ENCODE peak calls at places on chromosomes 1 and 21, in eight cellular contexts. G, R, W, O, V, Y, P and E are unnamed samples.

GRCh38 chr21:25496825-25497482 is 110.3 kb downstream of the MRPL39 start:
- DNase-seq in W (no peak), V (no peak), Y (no peak), R (peak; percentile 77), G (peak; percentile 51), O (no peak), P (no peak), E (peak; percentile 11)

GRCh38 chr1:36475910-36476604 is 6.7 kb downstream of the CSF3R start:
- DNase-seq in V (no peak), W (no peak), Y (no peak), O (no peak), R (no peak), G (no peak), P (no peak), E (no peak)

GRCh38 chr21:32940079-32941014 is 85.4 kb upstream of the OLIG2 start:
- DNase-seq in O (peak; percentile 7), P (peak; percentile 60), W (peak; percentile 60), R (peak; percentile 43), V (peak; percentile 26), G (peak; percentile 65), Y (peak; percentile 84), E (peak; percentile 12)

GRCh38 chr1:5615076-5615475 is 377.1 kb downstream of the NPHP4 start:
- DNase-seq in P (no peak), W (no peak), G (no peak), V (no peak), O (no peak), R (no peak), Y (no peak), E (no peak)

GRCh38 chr1:34876406-34876805 is 16.9 kb upstream of the SMIM12 start:
- DNase-seq in P (no peak), G (no peak), R (no peak), V (no peak), W (no peak), O (no peak), Y (no peak), E (no peak)

GRCh38 chr21:40902299-40902698 is 55.3 kb upstream of the DSCAM start:
- DNase-seq in O (no peak), R (no peak), Y (no peak), W (no peak), G (no peak), P (no peak), V (no peak), E (no peak)

GRCh38 chr1:29249170-29249691 is 12.9 kb downstream of the PTPRU start:
- DNase-seq in Y (peak; percentile 89), G (no peak), V (peak; percentile 46), W (no peak), O (no peak), R (peak; percentile 40), P (no peak), E (no peak)

GRCh38 chr1:166988976-166989515 is at the start of gene MAEL:
- DNase-seq in V (no peak), P (no peak), R (no peak), O (no peak), G (no peak), Y (no peak), W (no peak), E (no peak)

GRCh38 chr21:15443740-15444117 is 286.1 kb upstream of the USP25 start:
- DNase-seq in O (no peak), P (no peak), W (no peak), Y (no peak), R (no peak), G (no peak), V (no peak), E (no peak)

GRCh38 chr1:212463565-212464270 is 31.0 kb downstream of the NENF start:
- DNase-seq in V (no peak), G (no peak), Y (no peak), P (no peak), W (no peak), R (no peak), O (no peak), E (no peak)

GRCh38 chr1:118223426-118223825 is 38.4 kb upstream of the SPAG17 start:
- DNase-seq in R (no peak), G (peak; percentile 52), O (no peak), P (peak; percentile 7), Y (peak; percentile 74), V (no peak), W (peak; percentile 36), E (peak; percentile 32)

GRCh38 chr1:179781962-179782361 is 38.9 kb downstream of the FAM163A start:
- DNase-seq in Y (no peak), O (no peak), W (no peak), R (peak; percentile 50), V (no peak), G (peak; percentile 52), P (no peak), E (no peak)

GRCh38 chr1:60634106-60634505 is 448.3 kb upstream of the NFIA start:
- DNase-seq in Y (no peak), W (no peak), O (no peak), R (no peak), P (no peak), G (no peak), V (no peak), E (no peak)

GRCh38 chr1:111517464-111518225 is 14.2 kb upstream of the ADORA3 start:
- DNase-seq in V (no peak), W (no peak), P (peak; percentile 44), Y (no peak), G (no peak), O (no peak), R (no peak), E (no peak)

GRCh38 chr1:116462722-116463121 is 89.7 kb downstream of the ATP1A1 start:
- DNase-seq in P (no peak), G (no peak), V (no peak), R (no peak), Y (no peak), O (no peak), W (no peak), E (no peak)

GRCh38 chr1:174497461-174497860 is 49.7 kb downstream of the GPR52 start:
- DNase-seq in Y (peak; percentile 19), O (no peak), P (no peak), W (peak; percentile 26), R (no peak), V (no peak), G (no peak), E (no peak)

GRCh38 chr1:26287033-26287711 is 7.3 kb downstream of the SH3BGRL3 start:
- DNase-seq in V (no peak), G (peak; percentile 57), Y (no peak), P (peak; percentile 96), O (peak; percentile 75), W (no peak), R (peak; percentile 21), E (no peak)

GRCh38 chr1:4046836-4047461 is 146.9 kb upstream of the C1orf174 start:
- DNase-seq in W (no peak), V (no peak), P (peak; percentile 92), R (no peak), Y (no peak), O (no peak), G (no peak), E (no peak)

GRCh38 chr1:243233908-243234307 is 21.2 kb downstream of the CEP170 start:
- DNase-seq in R (peak; percentile 94), G (peak; percentile 75), P (no peak), V (no peak), Y (no peak), W (no peak), O (no peak), E (peak; percentile 23)

GRCh38 chr1:243227596-243227995 is 27.5 kb downstream of the CEP170 start:
- DNase-seq in V (no peak), R (no peak), G (no peak), W (no peak), P (no peak), O (no peak), Y (no peak), E (no peak)

GRCh38 chr1:243234978-243235657 is 20.0 kb downstream of the CEP170 start:
- DNase-seq in V (no peak), O (no peak), Y (no peak), W (no peak), P (no peak), R (peak; percentile 79), G (peak; percentile 53), E (no peak)

GRCh38 chr1:243230914-243231313 is 24.2 kb downstream of the CEP170 start:
- DNase-seq in Y (peak; percentile 12), R (peak; percentile 44), G (peak; percentile 77), W (no peak), P (peak; percentile 46), O (no peak), V (peak; percentile 21), E (no peak)

GRCh38 chr1:243229526-243229925 is 25.6 kb downstream of the CEP170 start:
- DNase-seq in V (no peak), P (no peak), O (no peak), W (no peak), G (no peak), Y (no peak), R (no peak), E (no peak)
- H3K9me3 ChIP-seq in V (peaks cover 7% of the 10 kb centered on the region), P (peaks cover 71% of the 10 kb centered on the region), O (peaks cover 28% of the 10 kb centered on the region), W (peaks cover 7% of the 10 kb centered on the region), G (no peaks in the 10 kb centered on the region), Y (peaks cover 21% of the 10 kb centered on the region), R (peaks cover 17% of the 10 kb centered on the region), E (peaks cover 37% of the 10 kb centered on the region)

DNA sequence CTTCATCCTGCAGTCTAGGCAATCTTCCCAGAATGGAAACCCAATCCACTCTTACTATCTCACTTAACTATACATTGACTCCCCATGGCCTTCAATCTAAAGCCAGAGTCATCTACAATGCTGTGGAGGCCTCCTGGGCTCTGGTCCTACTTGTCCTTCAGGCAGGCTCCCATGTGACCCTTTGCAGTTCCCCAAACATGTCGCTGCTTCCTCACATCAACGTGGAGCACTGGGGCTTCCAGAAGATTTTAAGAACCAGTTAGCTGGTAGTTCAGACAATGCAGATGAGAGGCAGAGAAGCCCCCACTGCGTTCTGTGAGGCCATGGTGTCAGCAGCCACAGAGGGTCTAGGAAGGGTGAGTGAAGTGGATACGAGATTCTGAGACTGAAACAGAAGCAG is 18.6 kb downstream of the LYPD8 start:
- DNase-seq in R (no peak), O (no peak), P (no peak), V (no peak), Y (no peak), G (no peak), W (no peak), E (no peak)
- H3K9me3 ChIP-seq in R (peaks cover 29% of the 10 kb centered on the region), O (no peaks in the 10 kb centered on the region), P (no peaks in the 10 kb centered on the region), V (peaks cover 6% of the 10 kb centered on the region), Y (peaks cover 4% of the 10 kb centered on the region), G (no peaks in the 10 kb centered on the region), W (peaks cover 46% of the 10 kb centered on the region), E (peaks cover 8% of the 10 kb centered on the region)

GRCh38 chr21:23740463-23740862 is 1866.8 kb downstream of the MRPL39 start:
- DNase-seq in P (no peak), Y (no peak), G (no peak), W (no peak), O (no peak), V (no peak), R (no peak), E (peak; percentile 2)

DNA sequence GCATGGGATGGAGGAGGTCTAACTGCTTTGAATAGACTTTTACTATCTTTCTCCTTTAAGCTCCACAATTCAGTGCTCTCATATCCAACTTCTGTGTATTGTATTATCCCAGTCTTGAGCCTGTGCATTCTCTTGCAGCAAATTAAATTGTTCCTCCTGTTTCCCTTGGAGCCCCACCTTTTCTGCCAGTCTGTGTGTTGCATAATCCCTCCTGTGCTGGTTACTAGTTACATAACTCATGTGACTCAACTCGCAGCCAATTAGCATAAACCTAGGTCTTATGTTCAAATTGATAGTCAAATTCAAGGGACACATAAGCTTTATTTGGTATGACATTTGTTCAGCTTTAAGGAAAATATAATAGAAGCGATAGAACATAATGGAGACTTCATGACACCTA is 1863.5 kb downstream of the MRPL39 start:
- DNase-seq in V (no peak), W (no peak), O (no peak), P (no peak), Y (no peak), G (no peak), R (no peak), E (no peak)
- H3K9me3 ChIP-seq in V (peaks cover 20% of the 10 kb centered on the region), W (peaks cover 3% of the 10 kb centered on the region), O (no peaks in the 10 kb centered on the region), P (no peaks in the 10 kb centered on the region), Y (no peaks in the 10 kb centered on the region), G (peaks cover under 1% of the 10 kb centered on the region), R (peaks cover 11% of the 10 kb centered on the region), E (no peaks in the 10 kb centered on the region)

GRCh38 chr1:152447484-152447883 is 33.4 kb upstream of the CRNN start:
- DNase-seq in O (no peak), W (no peak), Y (no peak), G (no peak), R (no peak), V (no peak), P (no peak), E (no peak)
- H3K9me3 ChIP-seq in O (no peaks in the 10 kb centered on the region), W (peaks cover 43% of the 10 kb centered on the region), Y (peaks cover 22% of the 10 kb centered on the region), G (no peaks in the 10 kb centered on the region), R (no peaks in the 10 kb centered on the region), V (no peaks in the 10 kb centered on the region), P (no peaks in the 10 kb centered on the region), E (no peaks in the 10 kb centered on the region)